ENCODE peak calls at places on chromosome 2, in ten cellular contexts. U is GM23338; B is frontal cortex; Y is H9; O is amniotic epithelial cell; X is stimulated activated CD8-positive, alpha-beta memory T cell treated with anti-CD3 and anti-CD28 coated beads, Interleukin-7, amount 100 ng/mL, for 1 hour; T is midbrain; P is ovary; H is HCT116; J is hypothalamus. V is an unnamed sample.

GRCh38 chr2:149143734-149144133 is 105.2 kb downstream of the LYPD6B start:
- DNase-seq in U (no peak), B (no peak), Y (no peak), O (peak; percentile 86), X (no peak), T (no peak), P (no peak), H (no peak), J (no peak), V (no peak)

GRCh38 chr2:127897531-127898187 is 11.9 kb upstream of the AMMECR1L start:
- DNase-seq in U (no peak), B (no peak), Y (no peak), O (no peak), X (no peak), T (no peak), P (no peak), H (no peak), J (no peak), V (no peak)

GRCh38 chr2:26559556-26559955 is 81.6 kb downstream of the CIB4 start:
- DNase-seq in U (peak; percentile 62), B (no peak), Y (peak; percentile 52), O (no peak), X (no peak), T (no peak), P (no peak), H (no peak), J (no peak), V (peak; percentile 2)

GRCh38 chr2:45859682-45860081 is 208.2 kb downstream of the PRKCE start:
- DNase-seq in U (no peak), B (no peak), Y (no peak), O (no peak), X (no peak), T (no peak), P (no peak), H (no peak), J (no peak), V (no peak)

GRCh38 chr2:147711031-147711430 is 133.8 kb upstream of the ACVR2A start:
- DNase-seq in U (no peak), B (no peak), Y (no peak), O (peak; percentile 16), X (no peak), T (no peak), P (no peak), H (no peak), J (no peak), V (no peak)

GRCh38 chr2:187055463-187055862 is 206.5 kb upstream of the ZSWIM2 start:
- DNase-seq in U (no peak), B (no peak), Y (no peak), O (peak; percentile 49), X (no peak), T (no peak), P (no peak), H (no peak), J (no peak), V (no peak)

GRCh38 chr2:107137711-107138110 is 251.7 kb upstream of the ST6GAL2 start:
- DNase-seq in U (no peak), B (no peak), Y (no peak), O (no peak), X (no peak), T (no peak), P (no peak), H (no peak), J (no peak), V (no peak)

GRCh38 chr2:15510131-15510530 is 51.0 kb downstream of the NBAS start:
- DNase-seq in U (no peak), B (no peak), Y (no peak), O (no peak), X (no peak), T (no peak), P (no peak), H (no peak), J (no peak), V (no peak)

GRCh38 chr2:131724019-131724418 is 196.3 kb downstream of the CCDC74A start:
- DNase-seq in U (peak; percentile 70), B (no peak), Y (peak; percentile 47), O (no peak), X (no peak), T (no peak), P (no peak), H (no peak), J (no peak), V (peak; percentile 50)

GRCh38 chr2:239245872-239246701 is 154.7 kb downstream of the HDAC4 start:
- DNase-seq in U (peak; percentile 35), B (no peak), Y (no peak), O (no peak), X (no peak), T (no peak), P (no peak), H (no peak), J (no peak), V (no peak)

V was measured in left cardiac atrium.